ENCODE peak calls at places on chromosomes 7 and 10, in six cellular contexts. One of them, this sample, is unnamed.

GRCh38 chr10:132898391-132899053 is 43.8 kb downstream of the CFAP46 start:
- DNase-seq in ovary: no peak
- DNase-seq in NCI-H2081: no peak
- DNase-seq in tibial artery: no peak
- DNase-seq in adipocyte: no peak
- DNase-seq in lung microvascular endothelial cell: no peak
- DNase-seq in this sample: peak; percentile 82

GRCh38 chr10:75502389-75502788 is 71.0 kb downstream of the LRMDA start:
- DNase-seq in ovary: no peak
- DNase-seq in NCI-H2081: no peak
- DNase-seq in tibial artery: no peak
- DNase-seq in adipocyte: no peak
- DNase-seq in lung microvascular endothelial cell: no peak
- DNase-seq in this sample: no peak

GRCh38 chr7:42858570-42858969 is 53.3 kb downstream of the C7orf25 start:
- DNase-seq in ovary: no peak
- DNase-seq in NCI-H2081: no peak
- DNase-seq in tibial artery: no peak
- DNase-seq in adipocyte: peak; percentile 8
- DNase-seq in lung microvascular endothelial cell: no peak
- DNase-seq in this sample: no peak

GRCh38 chr10:27457261-27457945 is 46.7 kb upstream of the RAB18 start:
- DNase-seq in ovary: no peak
- DNase-seq in NCI-H2081: no peak
- DNase-seq in tibial artery: no peak
- DNase-seq in adipocyte: no peak
- DNase-seq in lung microvascular endothelial cell: no peak
- DNase-seq in this sample: no peak

GRCh38 chr7:132842478-132842877 is 239.4 kb downstream of the CHCHD3 start:
- DNase-seq in ovary: no peak
- DNase-seq in NCI-H2081: no peak
- DNase-seq in tibial artery: no peak
- DNase-seq in adipocyte: no peak
- DNase-seq in lung microvascular endothelial cell: no peak
- DNase-seq in this sample: no peak

GRCh38 chr7:91962419-91962818 is 21.8 kb downstream of the AKAP9 start:
- DNase-seq in ovary: no peak
- DNase-seq in NCI-H2081: no peak
- DNase-seq in tibial artery: no peak
- DNase-seq in adipocyte: no peak
- DNase-seq in lung microvascular endothelial cell: peak; percentile 75
- DNase-seq in this sample: no peak

GRCh38 chr10:101933976-101934375 is 90.4 kb upstream of the KCNIP2 start:
- DNase-seq in ovary: no peak
- DNase-seq in NCI-H2081: no peak
- DNase-seq in tibial artery: no peak
- DNase-seq in adipocyte: no peak
- DNase-seq in lung microvascular endothelial cell: no peak
- DNase-seq in this sample: no peak

GRCh38 chr7:150788474-150789269 is 11.5 kb downstream of the TMEM176B start:
- DNase-seq in ovary: peak; percentile 41
- DNase-seq in NCI-H2081: no peak
- DNase-seq in tibial artery: no peak
- DNase-seq in adipocyte: no peak
- DNase-seq in lung microvascular endothelial cell: no peak
- DNase-seq in this sample: peak; percentile 85

GRCh38 chr7:12257582-12257981 is 46.5 kb downstream of the TMEM106B start:
- DNase-seq in ovary: no peak
- DNase-seq in NCI-H2081: no peak
- DNase-seq in tibial artery: no peak
- DNase-seq in adipocyte: peak; percentile 36
- DNase-seq in lung microvascular endothelial cell: peak; percentile 79
- DNase-seq in this sample: no peak

GRCh38 chr7:21071570-21071969 is 284.9 kb upstream of the SP8 start:
- DNase-seq in ovary: no peak
- DNase-seq in NCI-H2081: no peak
- DNase-seq in tibial artery: no peak
- DNase-seq in adipocyte: no peak
- DNase-seq in lung microvascular endothelial cell: no peak
- DNase-seq in this sample: no peak

GRCh38 chr7:490461-491291 is 29.0 kb downstream of the PDGFA start:
- DNase-seq in ovary: no peak
- DNase-seq in NCI-H2081: no peak
- DNase-seq in tibial artery: peak; percentile 53
- DNase-seq in adipocyte: no peak
- DNase-seq in lung microvascular endothelial cell: no peak
- DNase-seq in this sample: no peak

GRCh38 chr10:67763499-67764011 is 67.6 kb upstream of the CTNNA3 start:
- DNase-seq in ovary: peak; percentile 84
- DNase-seq in NCI-H2081: peak; percentile 63
- DNase-seq in tibial artery: peak; percentile 87
- DNase-seq in adipocyte: peak; percentile 81
- DNase-seq in lung microvascular endothelial cell: peak; percentile 84
- DNase-seq in this sample: peak; percentile 43

GRCh38 chr10:65941098-65941655 is 984.7 kb upstream of the LRRTM3 start:
- DNase-seq in ovary: no peak
- DNase-seq in NCI-H2081: no peak
- DNase-seq in tibial artery: no peak
- DNase-seq in adipocyte: no peak
- DNase-seq in lung microvascular endothelial cell: no peak
- DNase-seq in this sample: no peak

GRCh38 chr10:101012525-101013364 is 13.1 kb downstream of the LZTS2 start:
- DNase-seq in ovary: peak; percentile 87
- DNase-seq in NCI-H2081: peak; percentile 65
- DNase-seq in tibial artery: peak; percentile 92
- DNase-seq in adipocyte: peak; percentile 97
- DNase-seq in lung microvascular endothelial cell: peak; percentile 91
- DNase-seq in this sample: peak; percentile 84

GRCh38 chr7:80659120-80660055 is 20.9 kb downstream of the CD36 start:
- DNase-seq in ovary: no peak
- DNase-seq in NCI-H2081: peak; percentile 52
- DNase-seq in tibial artery: no peak
- DNase-seq in adipocyte: peak; percentile 80
- DNase-seq in lung microvascular endothelial cell: peak; percentile 66
- DNase-seq in this sample: no peak

GRCh38 chr10:72625608-72626443 is at the start of gene MICU1:
- DNase-seq in ovary: peak; percentile 96
- DNase-seq in NCI-H2081: peak; percentile 92
- DNase-seq in tibial artery: peak; percentile 98
- DNase-seq in adipocyte: peak; percentile 99
- DNase-seq in lung microvascular endothelial cell: peak; percentile 93
- DNase-seq in this sample: peak; percentile 99

GRCh38 chr7:91771394-91771793 is 109.1 kb downstream of the MTERF1 start:
- DNase-seq in ovary: no peak
- DNase-seq in NCI-H2081: no peak
- DNase-seq in tibial artery: no peak
- DNase-seq in adipocyte: no peak
- DNase-seq in lung microvascular endothelial cell: no peak
- DNase-seq in this sample: no peak

GRCh38 chr7:42733040-42733439 is 178.8 kb downstream of the C7orf25 start:
- DNase-seq in ovary: no peak
- DNase-seq in NCI-H2081: no peak
- DNase-seq in tibial artery: no peak
- DNase-seq in adipocyte: no peak
- DNase-seq in lung microvascular endothelial cell: no peak
- DNase-seq in this sample: no peak

GRCh38 chr7:113904521-113904920 is 14.3 kb downstream of the PPP1R3A start:
- DNase-seq in ovary: no peak
- DNase-seq in NCI-H2081: no peak
- DNase-seq in tibial artery: no peak
- DNase-seq in adipocyte: no peak
- DNase-seq in lung microvascular endothelial cell: no peak
- DNase-seq in this sample: no peak

GRCh38 chr7:50748472-50748871 is 34.2 kb downstream of the GRB10 start:
- DNase-seq in ovary: no peak
- DNase-seq in NCI-H2081: no peak
- DNase-seq in tibial artery: no peak
- DNase-seq in adipocyte: no peak
- DNase-seq in lung microvascular endothelial cell: no peak
- DNase-seq in this sample: no peak

GRCh38 chr10:68106656-68107055 is 2.6 kb upstream of the MYPN start:
- DNase-seq in ovary: no peak
- DNase-seq in NCI-H2081: no peak
- DNase-seq in tibial artery: no peak
- DNase-seq in adipocyte: peak; percentile 74
- DNase-seq in lung microvascular endothelial cell: no peak
- DNase-seq in this sample: no peak

GRCh38 chr10:84543077-84543476 is 214.7 kb downstream of the CCSER2 start:
- DNase-seq in ovary: no peak
- DNase-seq in NCI-H2081: no peak
- DNase-seq in tibial artery: no peak
- DNase-seq in adipocyte: no peak
- DNase-seq in lung microvascular endothelial cell: no peak
- DNase-seq in this sample: no peak

GRCh38 chr7:141652691-141653090 is 49.3 kb downstream of the DENND11 start:
- DNase-seq in ovary: no peak
- DNase-seq in NCI-H2081: no peak
- DNase-seq in tibial artery: peak; percentile 43
- DNase-seq in adipocyte: no peak
- DNase-seq in lung microvascular endothelial cell: no peak
- DNase-seq in this sample: no peak

GRCh38 chr10:62643612-62644587 is 160.6 kb upstream of the ADO start:
- DNase-seq in ovary: no peak
- DNase-seq in NCI-H2081: no peak
- DNase-seq in tibial artery: no peak
- DNase-seq in adipocyte: no peak
- DNase-seq in lung microvascular endothelial cell: no peak
- DNase-seq in this sample: no peak

GRCh38 chr10:126969310-126969709 is 64.1 kb downstream of the DOCK1 start:
- DNase-seq in ovary: no peak
- DNase-seq in NCI-H2081: no peak
- DNase-seq in tibial artery: no peak
- DNase-seq in adipocyte: no peak
- DNase-seq in lung microvascular endothelial cell: no peak
- DNase-seq in this sample: no peak

GRCh38 chr7:1842321-1843221 is 172.5 kb downstream of the ELFN1 start:
- DNase-seq in ovary: no peak
- DNase-seq in NCI-H2081: no peak
- DNase-seq in tibial artery: peak; percentile 57
- DNase-seq in adipocyte: peak; percentile 64
- DNase-seq in lung microvascular endothelial cell: no peak
- DNase-seq in this sample: no peak

GRCh38 chr10:78330884-78331283 is 297.2 kb downstream of the RPS24 start:
- DNase-seq in ovary: no peak
- DNase-seq in NCI-H2081: no peak
- DNase-seq in tibial artery: no peak
- DNase-seq in adipocyte: no peak
- DNase-seq in lung microvascular endothelial cell: no peak
- DNase-seq in this sample: no peak

GRCh38 chr7:85290252-85290651 is 103.4 kb upstream of the SEMA3D start:
- DNase-seq in ovary: no peak
- DNase-seq in NCI-H2081: no peak
- DNase-seq in tibial artery: no peak
- DNase-seq in adipocyte: no peak
- DNase-seq in lung microvascular endothelial cell: no peak
- DNase-seq in this sample: no peak

GRCh38 chr10:7410306-7410799 is 481 bp downstream of the SFMBT2 start:
- DNase-seq in ovary: peak; percentile 44
- DNase-seq in NCI-H2081: peak; percentile 13
- DNase-seq in tibial artery: no peak
- DNase-seq in adipocyte: peak; percentile 31
- DNase-seq in lung microvascular endothelial cell: no peak
- DNase-seq in this sample: peak; percentile 84

GRCh38 chr10:110460111-110460809 is 37.4 kb upstream of the DUSP5 start:
- DNase-seq in ovary: no peak
- DNase-seq in NCI-H2081: no peak
- DNase-seq in tibial artery: no peak
- DNase-seq in adipocyte: no peak
- DNase-seq in lung microvascular endothelial cell: peak; percentile 94
- DNase-seq in this sample: no peak